ENCODE peak calls at places on chromosomes 1 and 21, in four cellular contexts. V is GM06990, B is BE2C, M is psoas muscle. P is an unnamed sample.

GRCh38 chr1:112901387-112901786 is 54.6 kb downstream of the SLC16A1 start:
- DNase-seq in V (no peak), B (no peak), M (no peak), P (no peak)

GRCh38 chr21:46455575-46456385 is 2.9 kb upstream of the DIP2A start:
- DNase-seq in V (no peak), B (no peak), M (no peak), P (peak; percentile 93)

GRCh38 chr21:29504751-29505321 is 206.1 kb downstream of the BACH1 start:
- DNase-seq in V (no peak), B (no peak), M (no peak), P (peak; percentile 38)

GRCh38 chr1:2413495-2414296 is 1.3 kb upstream of the PEX10 start:
- DNase-seq in V (peak; percentile 46), B (peak; percentile 28), M (no peak), P (no peak)

GRCh38 chr1:206115791-206116190 is 1.4 kb downstream of the AVPR1B start:
- DNase-seq in V (no peak), B (no peak), M (no peak), P (no peak)

GRCh38 chr1:236282719-236283118 is 961 bp upstream of the ERO1B start:
- DNase-seq in V (no peak), B (no peak), M (no peak), P (no peak)

GRCh38 chr21:31727181-31727580 is 4.7 kb downstream of the SCAF4 start:
- DNase-seq in V (no peak), B (no peak), M (no peak), P (no peak)

GRCh38 chr1:219710529-219711194 is 97.8 kb upstream of the ZC3H11B start:
- DNase-seq in V (no peak), B (no peak), M (no peak), P (peak; percentile 58)

GRCh38 chr1:155241069-155241679 is 14.1 kb downstream of the ENTREP3 start:
- DNase-seq in V (no peak), B (peak; percentile 76), M (no peak), P (peak; percentile 87)

GRCh38 chr1:1364266-1364665 is 5.9 kb upstream of the MXRA8 start:
- DNase-seq in V (no peak), B (no peak), M (peak; percentile 46), P (no peak)

GRCh38 chr1:184945034-184945433 is 29.3 kb downstream of the NIBAN1 start:
- DNase-seq in V (peak; percentile 41), B (no peak), M (no peak), P (peak; percentile 48)

GRCh38 chr1:181516706-181517105 is 33.4 kb downstream of the CACNA1E start:
- DNase-seq in V (no peak), B (no peak), M (no peak), P (no peak)

GRCh38 chr1:206011057-206011456 is 7.9 kb upstream of the RAB7B start:
- DNase-seq in V (no peak), B (no peak), M (no peak), P (no peak)

GRCh38 chr1:114694540-114695310 is 621 bp downstream of the AMPD1 start:
- DNase-seq in V (no peak), B (no peak), M (no peak), P (no peak)

GRCh38 chr21:32333953-32334673 is 35.5 kb downstream of the MRAP start:
- DNase-seq in V (no peak), B (no peak), M (no peak), P (no peak)

GRCh38 chr1:112358798-112359408 is 37.1 kb upstream of the CTTNBP2NL start:
- DNase-seq in V (peak; percentile 8), B (peak; percentile 47), M (peak; percentile 86), P (peak; percentile 76)

GRCh38 chr1:110164951-110165350 is 14.7 kb downstream of the SLC6A17 start:
- DNase-seq in V (no peak), B (peak; percentile 54), M (no peak), P (no peak)

GRCh38 chr1:99766378-99766800 is at the start of gene FRRS1:
- DNase-seq in V (peak; percentile 79), B (peak; percentile 22), M (peak; percentile 59), P (peak; percentile 78)

GRCh38 chr21:42390193-42390592 is 5.7 kb downstream of the TMPRSS3 start:
- DNase-seq in V (no peak), B (no peak), M (peak; percentile 1), P (no peak)

GRCh38 chr1:183676515-183677189 is 23.5 kb upstream of the APOBEC4 start:
- DNase-seq in V (no peak), B (peak; percentile 76), M (no peak), P (peak; percentile 39)

GRCh38 chr1:205512059-205513045 is 7.9 kb downstream of the CDK18 start:
- DNase-seq in V (no peak), B (no peak), M (peak; percentile 74), P (no peak)

GRCh38 chr1:55262822-55263221 is 47.7 kb upstream of the USP24 start:
- DNase-seq in V (no peak), B (no peak), M (no peak), P (peak; percentile 46)

GRCh38 chr1:2528966-2529750 is 905 bp downstream of the HES5 start:
- DNase-seq in V (no peak), B (no peak), M (no peak), P (no peak)

GRCh38 chr1:33655496-33655895 is 183.1 kb downstream of the ZSCAN20 start:
- DNase-seq in V (no peak), B (no peak), M (no peak), P (no peak)

GRCh38 chr1:215146252-215146975 is 63.9 kb downstream of the KCNK2 start:
- DNase-seq in V (no peak), B (peak; percentile 6), M (no peak), P (peak; percentile 62)

GRCh38 chr1:29900727-29901126 is 664.4 kb downstream of the PTPRU start:
- DNase-seq in V (no peak), B (no peak), M (no peak), P (no peak)

GRCh38 chr1:40768146-40768990 is 15.2 kb upstream of the KCNQ4 start:
- DNase-seq in V (no peak), B (no peak), M (no peak), P (no peak)

GRCh38 chr1:2525524-2525895 is 886 bp downstream of the PANK4 start:
- DNase-seq in V (no peak), B (no peak), M (no peak), P (no peak)

GRCh38 chr1:234913771-234914170 is 214.9 kb downstream of the TOMM20 start:
- DNase-seq in V (no peak), B (no peak), M (no peak), P (no peak)

GRCh38 chr1:44016875-44017400 is 14.3 kb downstream of the SLC6A9 start:
- DNase-seq in V (no peak), B (no peak), M (no peak), P (no peak)

GRCh38 chr1:8447616-8448150 is 129.8 kb downstream of the SLC45A1 start:
- DNase-seq in V (no peak), B (no peak), M (no peak), P (no peak)

GRCh38 chr1:203601717-203602309 is 24.8 kb upstream of the ATP2B4 start:
- DNase-seq in V (no peak), B (no peak), M (no peak), P (no peak)

GRCh38 chr21:39349211-39350093 is 564 bp upstream of the HMGN1 start:
- DNase-seq in V (peak; percentile 97), B (peak; percentile 99), M (peak; percentile 96), P (peak; percentile 95)

GRCh38 chr21:42556960-42557359 is 43.3 kb downstream of the SLC37A1 start:
- DNase-seq in V (peak; percentile 58), B (no peak), M (no peak), P (no peak)

GRCh38 chr1:161115132-161115711 is 2.6 kb downstream of the PFDN2 start:
- DNase-seq in V (no peak), B (no peak), M (peak; percentile 78), P (peak; percentile 92)

GRCh38 chr1:152153996-152154395 is 5.0 kb downstream of the RPTN start:
- DNase-seq in V (no peak), B (no peak), M (no peak), P (no peak)

GRCh38 chr1:62364726-62365125 is 45.5 kb upstream of the KANK4 start:
- DNase-seq in V (no peak), B (no peak), M (no peak), P (no peak)

GRCh38 chr1:63799324-63799723 is 25.5 kb downstream of the ROR1 start:
- DNase-seq in V (no peak), B (no peak), M (no peak), P (peak; percentile 39)

GRCh38 chr1:85582687-85583354 is 2.3 kb downstream of the CCN1 start:
- DNase-seq in V (no peak), B (no peak), M (no peak), P (peak; percentile 75)
- H3K4me3 ChIP-seq in V (no peak overlapping the region), B (no peak overlapping the region), M (peak overlapping the region; percentile 74), P (peak overlapping the region; percentile 94)

GRCh38 chr1:201655243-201655642 is 116.3 kb downstream of the NAV1 start:
- DNase-seq in V (no peak), B (peak; percentile 88), M (no peak), P (peak; percentile 50)
- TF ChIP-seq CTCF in V (no peak), B (peak; percentile 54), M (no peak), P (peak; percentile 12)

GRCh38 chr1:116496380-116496779 is 74.4 kb downstream of the CD58 start:
- DNase-seq in V (no peak), B (no peak), M (peak; percentile 73), P (peak; percentile 69)

GRCh38 chr1:116493484-116494350 is 77.1 kb downstream of the CD58 start:
- DNase-seq in V (no peak), B (no peak), M (no peak), P (no peak)

GRCh38 chr1:116495534-116495933 is 75.3 kb downstream of the CD58 start:
- DNase-seq in V (no peak), B (no peak), M (no peak), P (no peak)

GRCh38 chr1:116494351-116494692 is 76.5 kb downstream of the CD58 start:
- DNase-seq in V (no peak), B (no peak), M (no peak), P (no peak)

GRCh38 chr1:116494745-116495144 is 76.1 kb downstream of the CD58 start:
- DNase-seq in V (no peak), B (no peak), M (no peak), P (no peak)
- H3K4me3 ChIP-seq in V (no peak overlapping the region), B (no peak overlapping the region), M (no peak overlapping the region), P (no peak overlapping the region)

DNA sequence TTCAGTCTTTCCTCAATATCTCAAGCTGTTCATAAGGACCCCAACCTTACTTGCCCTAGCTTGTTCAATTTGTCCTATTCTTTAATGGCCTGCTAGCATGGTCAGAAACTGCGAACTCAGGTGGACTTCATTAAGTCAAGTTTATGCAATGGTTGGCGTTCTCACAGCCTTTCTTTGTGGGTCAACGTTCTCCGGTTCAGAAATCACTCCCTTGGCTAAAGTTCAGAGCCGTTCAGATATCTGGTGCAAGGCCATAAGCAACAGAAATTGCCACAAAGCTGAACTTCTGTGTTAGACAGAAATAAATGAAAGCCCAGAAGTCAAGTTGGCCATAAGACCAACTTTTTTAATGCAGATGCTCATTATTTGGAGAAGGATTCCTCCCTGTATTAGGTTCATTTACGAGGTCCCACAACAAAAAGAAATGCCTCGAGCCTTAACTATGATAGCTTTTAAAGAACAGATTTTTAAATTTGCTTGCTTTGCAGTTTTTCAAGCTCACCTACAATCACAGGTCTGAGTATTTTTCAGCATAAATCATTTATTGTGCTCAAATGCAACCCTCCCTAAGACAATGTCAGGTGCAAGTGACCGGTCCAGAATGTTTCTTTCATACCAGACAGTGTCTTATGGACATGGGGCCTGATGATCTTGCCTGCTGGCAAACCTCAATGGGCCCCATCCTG is 140.2 kb upstream of the COL11A1 start:
- DNase-seq in V (no peak), B (no peak), M (no peak), P (no peak)
- TF ChIP-seq CTCF in V (no peak), B (no peak), M (no peak), P (no peak)

P was measured in fibroblast of pulmonary artery.